ENCODE peak calls at places on chromosomes 6 and 20, in four cellular contexts. One of them, this sample, is unnamed.
A peak's percentile ranks its signal among the peaks of the same experiment; 100 is the strongest.

GRCh38 chr20:49361872-49362663 is 84.2 kb upstream of the ZNFX1 start:
- DNase-seq in tibial nerve: no peak
- DNase-seq in colonic mucosa: no peak
- DNase-seq in KG1: no peak
- DNase-seq in this sample: no peak

GRCh38 chr6:104473021-104473429 is 386.7 kb downstream of the HACE1 start:
- DNase-seq in tibial nerve: no peak
- DNase-seq in colonic mucosa: no peak
- DNase-seq in KG1: no peak
- DNase-seq in this sample: no peak

GRCh38 chr20:63740070-63740500 is 509 bp downstream of the SLC2A4RG start:
- DNase-seq in tibial nerve: no peak
- DNase-seq in colonic mucosa: peak; percentile 49
- DNase-seq in KG1: no peak
- DNase-seq in this sample: peak; percentile 14

GRCh38 chr6:154113392-154113791 is 74.4 kb downstream of the OPRM1 start:
- DNase-seq in tibial nerve: no peak
- DNase-seq in colonic mucosa: no peak
- DNase-seq in KG1: no peak
- DNase-seq in this sample: no peak

GRCh38 chr6:63805808-63806572 is 170.4 kb downstream of the PHF3 start:
- DNase-seq in tibial nerve: no peak
- DNase-seq in colonic mucosa: no peak
- DNase-seq in KG1: peak; percentile 52
- DNase-seq in this sample: peak; percentile 81

GRCh38 chr20:47318596-47319516 is 37.6 kb downstream of the ZMYND8 start:
- DNase-seq in tibial nerve: peak; percentile 73
- DNase-seq in colonic mucosa: peak; percentile 79
- DNase-seq in KG1: no peak
- DNase-seq in this sample: peak; percentile 79

GRCh38 chr6:123604067-123604466 is 32.7 kb downstream of the TRDN start:
- DNase-seq in tibial nerve: no peak
- DNase-seq in colonic mucosa: no peak
- DNase-seq in KG1: no peak
- DNase-seq in this sample: no peak

GRCh38 chr6:53436904-53437303 is 88.2 kb upstream of the ELOVL5 start:
- DNase-seq in tibial nerve: no peak
- DNase-seq in colonic mucosa: no peak
- DNase-seq in KG1: no peak
- DNase-seq in this sample: no peak

GRCh38 chr20:22387452-22387851 is 196.9 kb downstream of the FOXA2 start:
- DNase-seq in tibial nerve: no peak
- DNase-seq in colonic mucosa: no peak
- DNase-seq in KG1: no peak
- DNase-seq in this sample: no peak

GRCh38 chr6:71079707-71080106 is 122.8 kb upstream of the B3GAT2 start:
- DNase-seq in tibial nerve: no peak
- DNase-seq in colonic mucosa: no peak
- DNase-seq in KG1: no peak
- DNase-seq in this sample: no peak

GRCh38 chr6:166957087-166957804 is 896 bp upstream of the RNASET2 start:
- DNase-seq in tibial nerve: peak; percentile 26
- DNase-seq in colonic mucosa: peak; percentile 76
- DNase-seq in KG1: no peak
- DNase-seq in this sample: peak; percentile 61

GRCh38 chr6:139568956-139569538 is 194.6 kb upstream of the CITED2 start:
- DNase-seq in tibial nerve: no peak
- DNase-seq in colonic mucosa: no peak
- DNase-seq in KG1: no peak
- DNase-seq in this sample: no peak

GRCh38 chr6:7087066-7087465 is 20.7 kb upstream of the RREB1 start:
- DNase-seq in tibial nerve: no peak
- DNase-seq in colonic mucosa: no peak
- DNase-seq in KG1: peak; percentile 36
- DNase-seq in this sample: no peak

GRCh38 chr6:25788305-25788922 is 33.9 kb downstream of the SLC17A4 start:
- DNase-seq in tibial nerve: no peak
- DNase-seq in colonic mucosa: peak; percentile 70
- DNase-seq in KG1: no peak
- DNase-seq in this sample: peak; percentile 68

GRCh38 chr6:116111552-116112528 is 11.2 kb downstream of the NT5DC1 start:
- DNase-seq in tibial nerve: no peak
- DNase-seq in colonic mucosa: peak; percentile 57
- DNase-seq in KG1: no peak
- DNase-seq in this sample: peak; percentile 52

GRCh38 chr20:23200914-23201313 is 114.8 kb upstream of the CD93 start:
- DNase-seq in tibial nerve: no peak
- DNase-seq in colonic mucosa: peak; percentile 28
- DNase-seq in KG1: no peak
- DNase-seq in this sample: peak; percentile 50

GRCh38 chr6:4377635-4378034 is 242.3 kb upstream of the ECI2 start:
- DNase-seq in tibial nerve: no peak
- DNase-seq in colonic mucosa: no peak
- DNase-seq in KG1: no peak
- DNase-seq in this sample: no peak

GRCh38 chr20:19918965-19919329 is 98.2 kb upstream of the NAA20 start:
- DNase-seq in tibial nerve: no peak
- DNase-seq in colonic mucosa: no peak
- DNase-seq in KG1: no peak
- DNase-seq in this sample: no peak

GRCh38 chr20:47810686-47811347 is 25.5 kb upstream of the SULF2 start:
- DNase-seq in tibial nerve: no peak
- DNase-seq in colonic mucosa: no peak
- DNase-seq in KG1: no peak
- DNase-seq in this sample: no peak

GRCh38 chr20:22805219-22805618 is 220.8 kb upstream of the FOXA2 start:
- DNase-seq in tibial nerve: no peak
- DNase-seq in colonic mucosa: no peak
- DNase-seq in KG1: no peak
- DNase-seq in this sample: no peak

GRCh38 chr6:98686008-98686601 is 148.3 kb upstream of the POU3F2 start:
- DNase-seq in tibial nerve: no peak
- DNase-seq in colonic mucosa: no peak
- DNase-seq in KG1: no peak
- DNase-seq in this sample: no peak